ENCODE peak calls at places on chromosomes 13 and 19, in eight cellular contexts. P, I, K, D, C, O, S and V are unnamed samples.

GRCh38 chr19:12868540-12869112 is 12.6 kb downstream of the DNASE2 start:
- DNase-seq in P (no peak), I (no peak), K (peak), D (no peak), C (peak), O (no peak), S (no peak), V (no peak)

GRCh38 chr19:17579523-17580244 is 24.2 kb downstream of the COLGALT1 start:
- DNase-seq in P (peak), I (peak), K (peak), D (peak), C (peak), O (peak), S (no peak), V (peak)

GRCh38 chr13:48531416-48532145 is 1.3 kb downstream of the RCBTB2 start:
- DNase-seq in P (no peak), I (no peak), K (no peak), D (no peak), C (no peak), O (no peak), S (no peak), V (no peak)

GRCh38 chr13:45728759-45729158 is 26.6 kb downstream of the CBY2 start:
- DNase-seq in P (no peak), I (peak), K (no peak), D (no peak), C (peak), O (no peak), S (no peak), V (no peak)

GRCh38 chr13:106570354-106570822 is 2.5 kb upstream of the ARGLU1 start:
- DNase-seq in P (peak), I (no peak), K (peak), D (peak), C (peak), O (peak), S (peak), V (peak)

GRCh38 chr19:36256853-36257511 is 42.1 kb downstream of the ZNF146 start:
- DNase-seq in P (no peak), I (no peak), K (no peak), D (no peak), C (no peak), O (no peak), S (no peak), V (no peak)

GRCh38 chr19:27647423-27647822 is 1565.5 kb downstream of the UQCRFS1 start:
- DNase-seq in P (no peak), I (no peak), K (no peak), D (no peak), C (no peak), O (no peak), S (no peak), V (no peak)

GRCh38 chr19:6060600-6061391 is 49.5 kb downstream of the RFX2 start:
- DNase-seq in P (peak), I (no peak), K (peak), D (peak), C (no peak), O (no peak), S (peak), V (no peak)

GRCh38 chr13:49898792-49899191 is 37.3 kb downstream of the SPRYD7 start:
- DNase-seq in P (no peak), I (no peak), K (no peak), D (no peak), C (no peak), O (no peak), S (no peak), V (no peak)

GRCh38 chr13:78607409-78608253 is 4.3 kb upstream of the POU4F1 start:
- DNase-seq in P (no peak), I (no peak), K (no peak), D (no peak), C (no peak), O (no peak), S (no peak), V (no peak)

GRCh38 chr13:61913183-61913582 is 497.5 kb upstream of the PCDH20 start:
- DNase-seq in P (no peak), I (no peak), K (no peak), D (no peak), C (no peak), O (no peak), S (no peak), V (no peak)

GRCh38 chr13:35157143-35157755 is 215.2 kb downstream of the NBEA start:
- DNase-seq in P (no peak), I (peak), K (peak), D (no peak), C (peak), O (no peak), S (no peak), V (peak)

GRCh38 chr13:31807090-31807541 is 67.8 kb downstream of the RXFP2 start:
- DNase-seq in P (no peak), I (no peak), K (no peak), D (no peak), C (no peak), O (no peak), S (no peak), V (no peak)

GRCh38 chr13:99978781-99979452 is 2.7 kb upstream of the ZIC2 start:
- DNase-seq in P (peak), I (peak), K (no peak), D (no peak), C (no peak), O (no peak), S (no peak), V (no peak)

GRCh38 chr19:14385492-14385891 is 4.2 kb downstream of the ADGRE5 start:
- DNase-seq in P (no peak), I (no peak), K (no peak), D (no peak), C (no peak), O (no peak), S (no peak), V (no peak)

GRCh38 chr13:60881507-60881906 is 484.5 kb downstream of the TDRD3 start:
- DNase-seq in P (no peak), I (no peak), K (no peak), D (no peak), C (no peak), O (no peak), S (no peak), V (no peak)

GRCh38 chr19:19278315-19278714 is 5.2 kb upstream of the TM6SF2 start:
- DNase-seq in P (no peak), I (no peak), K (no peak), D (no peak), C (no peak), O (no peak), S (no peak), V (no peak)

GRCh38 chr13:48496271-48496670 is 36.6 kb downstream of the RCBTB2 start:
- DNase-seq in P (no peak), I (no peak), K (no peak), D (no peak), C (no peak), O (no peak), S (no peak), V (no peak)

GRCh38 chr13:87671031-87671823 is at the start of gene SLITRK5:
- DNase-seq in P (peak), I (peak), K (peak), D (no peak), C (peak), O (peak), S (peak), V (no peak)

GRCh38 chr13:36074659-36075058 is 56.5 kb downstream of the DCLK1 start:
- DNase-seq in P (no peak), I (no peak), K (no peak), D (no peak), C (no peak), O (no peak), S (no peak), V (no peak)

GRCh38 chr19:9018163-9018875 is 8.1 kb upstream of the MUC16 start:
- DNase-seq in P (no peak), I (no peak), K (no peak), D (peak), C (peak), O (no peak), S (no peak), V (peak)

GRCh38 chr13:57874530-57874929 is 243.0 kb downstream of the PCDH17 start:
- DNase-seq in P (no peak), I (peak), K (no peak), D (no peak), C (no peak), O (no peak), S (no peak), V (no peak)

GRCh38 chr19:11496391-11497163 is 9.1 kb downstream of the ZNF653 start:
- DNase-seq in P (peak), I (peak), K (peak), D (peak), C (peak), O (peak), S (peak), V (peak)

GRCh38 chr19:3224346-3225325 is at the start of gene CELF5:
- DNase-seq in P (no peak), I (peak), K (no peak), D (peak), C (no peak), O (peak), S (peak), V (peak)

GRCh38 chr19:18776288-18776594 is 14.9 kb downstream of the COMP start:
- DNase-seq in P (no peak), I (no peak), K (peak), D (no peak), C (no peak), O (no peak), S (no peak), V (no peak)

GRCh38 chr19:18119243-18120105 is 21.9 kb downstream of the MAST3 start:
- DNase-seq in P (no peak), I (no peak), K (no peak), D (no peak), C (no peak), O (peak), S (peak), V (no peak)

GRCh38 chr13:38582133-38582532 is 104.7 kb upstream of the FREM2 start:
- DNase-seq in P (no peak), I (peak), K (peak), D (no peak), C (peak), O (no peak), S (no peak), V (peak)

GRCh38 chr19:7211191-7211988 is 82.8 kb downstream of the INSR start:
- DNase-seq in P (no peak), I (peak), K (no peak), D (peak), C (no peak), O (no peak), S (no peak), V (no peak)

GRCh38 chr13:19862511-19863313 is 737 bp downstream of the ZMYM5 start:
- DNase-seq in P (peak), I (peak), K (peak), D (peak), C (peak), O (peak), S (peak), V (peak)

GRCh38 chr19:1668048-1668338 is 15.6 kb upstream of the TCF3 start:
- DNase-seq in P (no peak), I (no peak), K (no peak), D (no peak), C (no peak), O (no peak), S (no peak), V (no peak)

GRCh38 chr13:111249637-111250360 is 70.6 kb upstream of the TEX29 start:
- DNase-seq in P (no peak), I (no peak), K (no peak), D (no peak), C (no peak), O (no peak), S (no peak), V (no peak)

GRCh38 chr19:1163934-1164683 is 10.0 kb downstream of the SBNO2 start:
- DNase-seq in P (peak), I (no peak), K (no peak), D (no peak), C (no peak), O (no peak), S (no peak), V (no peak)

GRCh38 chr19:33175886-33176669 is 18.1 kb upstream of the LRP3 start:
- DNase-seq in P (peak), I (peak), K (peak), D (no peak), C (peak), O (no peak), S (no peak), V (peak)

GRCh38 chr19:54320271-54320670 is 7.3 kb upstream of the LILRA5 start:
- DNase-seq in P (no peak), I (no peak), K (no peak), D (no peak), C (no peak), O (no peak), S (no peak), V (no peak)

GRCh38 chr19:38665950-38666661 is 18.7 kb downstream of the ACTN4 start:
- DNase-seq in P (peak), I (peak), K (peak), D (peak), C (peak), O (no peak), S (no peak), V (peak)

GRCh38 chr13:75137911-75138571 is 343.9 kb downstream of the TBC1D4 start:
- DNase-seq in P (no peak), I (no peak), K (no peak), D (no peak), C (no peak), O (no peak), S (no peak), V (no peak)

GRCh38 chr13:92821324-92821723 is 405.3 kb upstream of the GPC6 start:
- DNase-seq in P (no peak), I (no peak), K (no peak), D (no peak), C (no peak), O (no peak), S (no peak), V (no peak)

GRCh38 chr13:51125495-51126226 is 14.6 kb upstream of the C13orf42 start:
- DNase-seq in P (peak), I (peak), K (peak), D (peak), C (peak), O (peak), S (no peak), V (peak)

GRCh38 chr19:16323532-16323931 is 1.1 kb upstream of the KLF2 start:
- DNase-seq in P (no peak), I (no peak), K (no peak), D (no peak), C (no peak), O (no peak), S (no peak), V (no peak)

GRCh38 chr13:33388254-33388998 is 102.9 kb upstream of the STARD13 start:
- DNase-seq in P (no peak), I (peak), K (no peak), D (no peak), C (peak), O (no peak), S (no peak), V (peak)
- TF ChIP-seq CTCF in P (no peak), I (no peak), K (peak), D (no peak), C (no peak), O (no peak), S (no peak), V (no peak)

GRCh38 chr19:30555788-30556110 is 183.6 kb downstream of the ZNF536 start:
- DNase-seq in P (no peak), I (no peak), K (no peak), D (no peak), C (no peak), O (no peak), S (no peak), V (no peak)

GRCh38 chr19:30555075-30555787 is 183.0 kb downstream of the ZNF536 start:
- DNase-seq in P (no peak), I (no peak), K (no peak), D (no peak), C (no peak), O (no peak), S (no peak), V (no peak)

GRCh38 chr19:30557212-30557611 is 185.0 kb downstream of the ZNF536 start:
- DNase-seq in P (no peak), I (no peak), K (no peak), D (no peak), C (no peak), O (no peak), S (no peak), V (no peak)

GRCh38 chr19:30557927-30558557 is 185.9 kb downstream of the ZNF536 start:
- DNase-seq in P (no peak), I (no peak), K (no peak), D (no peak), C (no peak), O (no peak), S (no peak), V (no peak)

DNA sequence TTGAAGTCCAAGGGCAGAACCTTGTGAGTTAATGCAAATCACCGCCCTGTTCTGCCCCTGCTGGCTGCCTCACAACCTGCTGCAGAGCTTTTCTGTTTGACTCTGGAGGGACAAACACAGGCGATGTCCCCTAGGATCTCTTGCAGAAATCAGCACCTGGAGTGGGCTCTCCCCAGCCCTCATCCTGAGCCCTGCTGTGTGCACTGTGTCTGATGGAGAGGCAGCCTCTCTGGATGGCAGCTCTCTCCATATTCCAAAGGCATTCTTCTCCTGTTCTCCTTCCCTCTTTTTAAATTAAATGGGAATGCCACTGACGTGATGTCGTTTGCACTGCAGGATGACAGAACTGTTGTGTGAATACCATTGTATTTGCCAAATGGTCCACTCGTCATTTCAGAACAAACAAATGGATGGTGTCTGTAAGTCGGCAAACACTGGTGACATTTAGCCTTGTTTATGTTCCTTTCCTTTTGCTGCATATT is 184.1 kb downstream of the ZNF536 start:
- DNase-seq in P (no peak), I (no peak), K (no peak), D (no peak), C (no peak), O (no peak), S (no peak), V (no peak)
- TF ChIP-seq CTCF in P (no peak), I (no peak), K (no peak), D (no peak), C (no peak), O (no peak), S (no peak), V (no peak)

GRCh38 chr19:48636859-48637448 is at the start of gene DBP:
- DNase-seq in P (peak), I (peak), K (no peak), D (no peak), C (peak), O (peak), S (peak), V (peak)
- TF ChIP-seq CTCF in P (no peak), I (peak), K (peak), D (no peak), C (no peak), O (no peak), S (no peak), V (no peak)

GRCh38 chr19:44807652-44808462 is 1.0 kb upstream of the BCAM start:
- DNase-seq in P (no peak), I (peak), K (no peak), D (no peak), C (peak), O (no peak), S (no peak), V (peak)
- TF ChIP-seq CTCF in P (peak), I (peak), K (peak), D (peak), C (peak), O (no peak), S (no peak), V (peak)

DNA sequence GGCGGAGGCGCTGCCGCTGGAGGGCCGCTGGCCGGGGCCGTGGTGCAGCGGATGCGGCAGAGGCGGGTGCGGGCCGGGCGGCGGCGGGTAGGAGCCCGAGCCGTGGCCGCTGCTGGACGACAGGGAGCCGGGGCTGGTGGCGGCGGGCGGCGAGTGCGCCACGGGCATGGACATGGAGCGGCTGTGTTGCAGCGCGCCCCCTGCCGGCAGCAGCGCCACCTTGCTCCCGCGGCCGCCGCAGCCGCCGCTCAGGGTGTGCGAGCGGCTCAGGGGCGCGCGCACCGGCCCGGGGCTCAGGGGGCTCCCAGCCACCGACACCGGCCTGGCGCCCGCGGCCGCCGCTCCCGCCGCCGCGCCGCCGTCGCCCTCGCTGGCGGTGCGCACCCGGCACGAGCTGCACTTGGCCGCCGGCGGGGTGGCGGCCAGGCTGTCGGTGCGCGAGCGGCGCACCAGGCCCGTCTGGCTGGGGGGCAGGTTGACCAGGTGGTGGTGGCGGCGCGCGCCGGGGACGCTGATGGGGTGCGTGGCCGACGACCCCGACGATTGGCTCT is 1.7 kb downstream of the IRS2 start:
- DNase-seq in P (peak), I (peak), K (peak), D (peak), C (peak), O (no peak), S (peak), V (peak)
- TF ChIP-seq CTCF in P (peak), I (peak), K (peak), D (peak), C (peak), O (peak), S (no peak), V (no peak)

GRCh38 chr13:94800423-94800822 is 88.1 kb upstream of the SOX21 start:
- DNase-seq in P (no peak), I (no peak), K (no peak), D (no peak), C (no peak), O (no peak), S (no peak), V (no peak)
- TF ChIP-seq CTCF in P (no peak), I (no peak), K (peak), D (no peak), C (no peak), O (no peak), S (no peak), V (no peak)

GRCh38 chr13:84983321-84983720 is 815.9 kb downstream of the SLITRK6 start:
- DNase-seq in P (no peak), I (no peak), K (no peak), D (no peak), C (no peak), O (no peak), S (no peak), V (no peak)
- TF ChIP-seq CTCF in P (no peak), I (no peak), K (no peak), D (no peak), C (no peak), O (no peak), S (no peak), V (no peak)